ENCODE peak calls at places on chromosome 19, in seven cellular contexts. U is pancreas, N is thoracic aorta, T is HFF-Myc, P is PC-9, J is fibroblast of mammary gland, D is fibroblast of pulmonary artery. M is an unnamed sample.
A peak's percentile ranks its signal among the peaks of the same experiment; 100 is the strongest.

GRCh38 chr19:49499030-49499670 is 2.9 kb downstream of the RPS11 start:
- DNase-seq in U (no peak), N (no peak), T (no peak), P (no peak), J (no peak), D (no peak), M (no peak)

GRCh38 chr19:41919948-41920712 is 8.1 kb downstream of the ERFL start:
- DNase-seq in U (no peak), N (no peak), T (no peak), P (no peak), J (peak; percentile 31), D (no peak), M (no peak)

GRCh38 chr19:50490411-50490811 is 13.8 kb upstream of the GARIN5A start:
- DNase-seq in U (no peak), N (no peak), T (no peak), P (no peak), J (no peak), D (no peak), M (no peak)

GRCh38 chr19:58399903-58400637 is 4.6 kb downstream of the RNF225 start:
- DNase-seq in U (peak; percentile 32), N (no peak), T (no peak), P (no peak), J (no peak), D (no peak), M (no peak)

GRCh38 chr19:48543121-48543710 is 8.8 kb upstream of the SULT2B1 start:
- DNase-seq in U (peak; percentile 42), N (no peak), T (no peak), P (peak; percentile 96), J (peak; percentile 62), D (peak; percentile 62), M (no peak)

GRCh38 chr19:23718802-23719201 is 31.8 kb upstream of the ZNF675 start:
- DNase-seq in U (no peak), N (no peak), T (no peak), P (no peak), J (no peak), D (no peak), M (no peak)

GRCh38 chr19:6318772-6319171 is 14.6 kb downstream of the ACER1 start:
- DNase-seq in U (no peak), N (no peak), T (no peak), P (no peak), J (peak; percentile 31), D (no peak), M (no peak)

GRCh38 chr19:34957830-34958751 is 5.9 kb downstream of the ZNF792 start:
- DNase-seq in U (no peak), N (no peak), T (no peak), P (no peak), J (no peak), D (no peak), M (no peak)

GRCh38 chr19:51687791-51688664 is 5.1 kb upstream of the SPACA6 start:
- DNase-seq in U (peak; percentile 52), N (peak; percentile 28), T (no peak), P (peak; percentile 71), J (peak; percentile 74), D (peak; percentile 60), M (no peak)

GRCh38 chr19:27974082-27974513 is 1238.9 kb downstream of the UQCRFS1 start:
- DNase-seq in U (peak; percentile 56), N (no peak), T (no peak), P (no peak), J (peak; percentile 26), D (peak; percentile 29), M (no peak)

GRCh38 chr19:14381689-14382474 is 638 bp downstream of the ADGRE5 start:
- DNase-seq in U (peak; percentile 52), N (peak; percentile 76), T (no peak), P (peak; percentile 61), J (peak; percentile 55), D (peak; percentile 61), M (no peak)

GRCh38 chr19:13068064-13068807 is 34.4 kb downstream of the LYL1 start:
- DNase-seq in U (no peak), N (no peak), T (no peak), P (no peak), J (no peak), D (no peak), M (no peak)
- TF ChIP-seq CTCF in U (no peak), N (no peak), T (no peak), P (no peak), J (no peak), D (no peak), M (no peak)

GRCh38 chr19:38141108-38141507 is 82.9 kb downstream of the DPF1 start:
- DNase-seq in U (no peak), N (no peak), T (no peak), P (no peak), J (no peak), D (no peak), M (no peak)

GRCh38 chr19:38144667-38145066 is 79.4 kb downstream of the DPF1 start:
- DNase-seq in U (no peak), N (no peak), T (no peak), P (no peak), J (no peak), D (no peak), M (no peak)

GRCh38 chr19:38142176-38143035 is 81.6 kb downstream of the DPF1 start:
- DNase-seq in U (peak; percentile 17), N (no peak), T (no peak), P (peak; percentile 44), J (peak; percentile 51), D (peak; percentile 63), M (no peak)

GRCh38 chr19:38145627-38146026 is 78.4 kb downstream of the DPF1 start:
- DNase-seq in U (no peak), N (no peak), T (no peak), P (no peak), J (peak; percentile 53), D (peak; percentile 64), M (no peak)

GRCh38 chr19:38143847-38144246 is 80.2 kb downstream of the DPF1 start:
- DNase-seq in U (no peak), N (no peak), T (no peak), P (no peak), J (no peak), D (no peak), M (no peak)
- TF ChIP-seq CTCF in U (no peak), N (no peak), T (peak; percentile 26), P (no peak), J (no peak), D (peak; percentile 17), M (no peak)

GRCh38 chr19:53980553-53981407 is 10.7 kb upstream of the CACNG6 start:
- DNase-seq in U (no peak), N (no peak), T (no peak), P (peak; percentile 94), J (peak; percentile 12), D (peak; percentile 93), M (no peak)
- TF ChIP-seq CTCF in U (no peak), N (no peak), T (no peak), P (peak; percentile 29), J (no peak), D (no peak), M (no peak)

GRCh38 chr19:36255316-36255715 is 40.4 kb downstream of the ZNF146 start:
- DNase-seq in U (no peak), N (no peak), T (no peak), P (no peak), J (no peak), D (no peak), M (no peak)

GRCh38 chr19:36256853-36257511 is 42.1 kb downstream of the ZNF146 start:
- DNase-seq in U (no peak), N (no peak), T (no peak), P (no peak), J (no peak), D (no peak), M (no peak)

GRCh38 chr19:36257512-36257876 is 42.6 kb downstream of the ZNF146 start:
- DNase-seq in U (peak; percentile 41), N (no peak), T (no peak), P (no peak), J (no peak), D (no peak), M (no peak)

GRCh38 chr19:36254848-36255247 is 39.9 kb downstream of the ZNF146 start:
- DNase-seq in U (no peak), N (no peak), T (no peak), P (no peak), J (no peak), D (no peak), M (no peak)

GRCh38 chr19:36256064-36256463 is 41.2 kb downstream of the ZNF146 start:
- DNase-seq in U (no peak), N (no peak), T (no peak), P (no peak), J (no peak), D (no peak), M (no peak)
- TF ChIP-seq CTCF in U (no peak), N (no peak), T (no peak), P (no peak), J (no peak), D (no peak), M (no peak)

GRCh38 chr19:884420-885211 is 8.4 kb downstream of the MED16 start:
- DNase-seq in U (no peak), N (no peak), T (no peak), P (no peak), J (no peak), D (no peak), M (no peak)

GRCh38 chr19:881385-882071 is 11.5 kb downstream of the MED16 start:
- DNase-seq in U (no peak), N (no peak), T (no peak), P (no peak), J (no peak), D (no peak), M (no peak)

GRCh38 chr19:885536-886224 is 7.3 kb downstream of the MED16 start:
- DNase-seq in U (no peak), N (no peak), T (no peak), P (no peak), J (no peak), D (no peak), M (no peak)

GRCh38 chr19:882871-883497 is 10.0 kb downstream of the MED16 start:
- DNase-seq in U (no peak), N (no peak), T (no peak), P (no peak), J (no peak), D (no peak), M (no peak)

GRCh38 chr19:883661-884211 is 9.3 kb downstream of the MED16 start:
- DNase-seq in U (no peak), N (no peak), T (no peak), P (peak; percentile 98), J (no peak), D (no peak), M (no peak)
- TF ChIP-seq CTCF in U (no peak), N (no peak), T (no peak), P (peak; percentile 74), J (no peak), D (no peak), M (no peak)

DNA sequence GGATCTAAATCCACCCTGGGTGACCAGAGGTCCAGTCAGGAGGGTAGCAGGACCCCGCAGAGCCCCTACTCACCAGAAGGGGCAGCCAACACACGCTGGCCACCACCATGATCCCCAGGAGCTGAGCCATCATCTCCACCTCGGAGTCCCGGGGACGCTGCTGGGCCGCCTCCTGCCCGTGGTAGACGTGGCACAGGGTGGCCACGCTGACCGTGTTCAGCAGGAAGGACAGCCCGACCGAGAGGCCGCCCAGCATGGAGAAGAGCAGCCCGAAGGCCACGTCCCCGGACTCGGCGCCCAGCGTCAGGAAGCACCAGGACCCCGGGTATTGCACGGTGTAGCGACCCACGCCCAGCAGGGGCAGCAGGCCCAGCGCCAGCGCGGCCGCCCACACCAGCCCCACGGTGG is 6.9 kb downstream of the TBXA2R start:
- DNase-seq in U (peak; percentile 12), N (no peak), T (no peak), P (no peak), J (no peak), D (no peak), M (no peak)
- TF ChIP-seq CTCF in U (no peak), N (no peak), T (peak; percentile 11), P (peak; percentile 33), J (no peak), D (peak; percentile 16), M (no peak)

GRCh38 chr19:16262618-16263017 is 62.0 kb upstream of the KLF2 start:
- DNase-seq in U (peak; percentile 79), N (no peak), T (no peak), P (no peak), J (no peak), D (peak; percentile 29), M (no peak)
- TF ChIP-seq CTCF in U (no peak), N (no peak), T (no peak), P (no peak), J (no peak), D (no peak), M (no peak)

M was measured in omental fat pad.